ENCODE peak calls at places on chromosome 14, in ten cellular contexts. M is lung microvascular endothelial cell; G is activated naive CD8-positive, alpha-beta T cell treated with anti-CD3 and anti-CD28 coated beads, Interleukin-2, amount 50 U/mL, for 16 hours; T is sciatic nerve; U is NCI-H510A; R is esophagus squamous epithelium; Z is activated CD8-positive, alpha-beta memory T cell treated with anti-CD3 and anti-CD28 coated beads, Interleukin-2, amount 50 U/mL, for 4 hours; S is NCI-H1105; L is RCC 7860; N is HepG2. D is an unnamed sample.

GRCh38 chr14:90871605-90872233 is 55.5 kb upstream of the TTC7B start:
- DNase-seq in M (peak; percentile 58), G (no peak), T (no peak), U (no peak), R (no peak), Z (no peak), S (no peak), L (peak; percentile 5), N (no peak), D (peak; percentile 28)

GRCh38 chr14:72049462-72049861 is 117.2 kb downstream of the RGS6 start:
- DNase-seq in M (no peak), G (no peak), T (no peak), U (peak; percentile 20), R (no peak), Z (no peak), S (no peak), L (no peak), N (no peak), D (no peak)

GRCh38 chr14:97970222-97970621 is 1173.0 kb downstream of the VRK1 start:
- DNase-seq in M (no peak), G (no peak), T (no peak), U (no peak), R (no peak), Z (no peak), S (no peak), L (no peak), N (no peak), D (no peak)

GRCh38 chr14:37598085-37598972 is 2.9 kb downstream of the TTC6 start:
- DNase-seq in M (no peak), G (no peak), T (no peak), U (no peak), R (no peak), Z (no peak), S (peak; percentile 59), L (no peak), N (no peak), D (no peak)

GRCh38 chr14:79369359-79370332 is 841.7 kb downstream of the DIO2 start:
- DNase-seq in M (peak; percentile 90), G (no peak), T (no peak), U (no peak), R (no peak), Z (no peak), S (no peak), L (peak; percentile 81), N (no peak), D (peak; percentile 9)

GRCh38 chr14:92464716-92465115 is 48.9 kb upstream of the RIN3 start:
- DNase-seq in M (no peak), G (no peak), T (peak; percentile 50), U (no peak), R (no peak), Z (no peak), S (no peak), L (no peak), N (no peak), D (no peak)

GRCh38 chr14:90495357-90496276 is 98.8 kb downstream of the CALM1 start:
- DNase-seq in M (peak; percentile 79), G (no peak), T (peak; percentile 65), U (no peak), R (no peak), Z (peak; percentile 26), S (no peak), L (no peak), N (peak; percentile 53), D (peak; percentile 57)

GRCh38 chr14:88323086-88323519 is at the start of gene KCNK10:
- DNase-seq in M (no peak), G (no peak), T (no peak), U (peak; percentile 26), R (no peak), Z (no peak), S (peak; percentile 54), L (no peak), N (no peak), D (no peak)

GRCh38 chr14:33404054-33404453 is 465.4 kb downstream of the NPAS3 start:
- DNase-seq in M (peak; percentile 4), G (no peak), T (no peak), U (no peak), R (no peak), Z (no peak), S (no peak), L (peak; percentile 21), N (no peak), D (no peak)

GRCh38 chr14:68373847-68374582 is 418.9 kb downstream of the ZFP36L1 start:
- DNase-seq in M (no peak), G (no peak), T (no peak), U (no peak), R (no peak), Z (no peak), S (no peak), L (no peak), N (no peak), D (no peak)

GRCh38 chr14:21866479-21866878 is 192.9 kb upstream of the OR4E1 start:
- DNase-seq in M (peak; percentile 61), G (no peak), T (no peak), U (no peak), R (no peak), Z (no peak), S (no peak), L (no peak), N (no peak), D (no peak)

GRCh38 chr14:64580451-64580850 is 30.7 kb downstream of the PPP1R36 start:
- DNase-seq in M (no peak), G (no peak), T (no peak), U (no peak), R (no peak), Z (no peak), S (no peak), L (no peak), N (no peak), D (no peak)

GRCh38 chr14:94550041-94550440 is 11.2 kb upstream of the SERPINA4 start:
- DNase-seq in M (no peak), G (no peak), T (no peak), U (no peak), R (no peak), Z (no peak), S (no peak), L (no peak), N (no peak), D (no peak)

D was measured in LoVo.